ENCODE peak calls at places on chromosomes 16 and 17, in eight cellular contexts. Z, L, E, J, V, C, U and N are unnamed samples.

GRCh38 chr16:75506567-75506966 is 11.3 kb upstream of the CHST6 start:
- ATAC-seq in Z (no peak), L (peak; percentile 88), E (peak; percentile 90), J (peak; percentile 89), V (peak; percentile 79), C (no peak), U (no peak), N (peak; percentile 96)

GRCh38 chr16:11835309-11835708 is 16.0 kb downstream of the RSL1D1 start:
- ATAC-seq in Z (no peak), L (no peak), E (no peak), J (no peak), V (no peak), C (no peak), U (no peak), N (no peak)

GRCh38 chr16:30700491-30700890 is 1.5 kb downstream of the SRCAP start:
- ATAC-seq in Z (no peak), L (no peak), E (no peak), J (no peak), V (no peak), C (no peak), U (no peak), N (no peak)

GRCh38 chr16:50309156-50309526 is 42.8 kb downstream of the ADCY7 start:
- ATAC-seq in Z (no peak), L (peak; percentile 2), E (no peak), J (no peak), V (no peak), C (no peak), U (no peak), N (no peak)

GRCh38 chr16:59030923-59031485 is 296.9 kb upstream of the GOT2 start:
- ATAC-seq in Z (no peak), L (no peak), E (no peak), J (no peak), V (no peak), C (no peak), U (no peak), N (no peak)

GRCh38 chr16:61730997-61731396 is 305.2 kb downstream of the CDH8 start:
- ATAC-seq in Z (no peak), L (no peak), E (no peak), J (no peak), V (no peak), C (no peak), U (no peak), N (no peak)

GRCh38 chr17:58595194-58595792 is 80.9 kb upstream of the MTMR4 start:
- ATAC-seq in Z (no peak), L (no peak), E (no peak), J (no peak), V (no peak), C (no peak), U (no peak), N (no peak)

GRCh38 chr17:45785373-45786193 is 1.5 kb downstream of the CRHR1 start:
- ATAC-seq in Z (no peak), L (peak; percentile 20), E (peak; percentile 16), J (no peak), V (peak; percentile 44), C (no peak), U (no peak), N (no peak)

GRCh38 chr16:68319185-68319908 is 8.5 kb downstream of the PRMT7 start:
- ATAC-seq in Z (peak; percentile 100), L (no peak), E (no peak), J (no peak), V (peak; percentile 45), C (no peak), U (peak; percentile 89), N (no peak)

GRCh38 chr17:76050226-76051070 is 21.9 kb downstream of the SRP68 start:
- ATAC-seq in Z (peak; percentile 54), L (no peak), E (peak; percentile 57), J (no peak), V (peak; percentile 29), C (no peak), U (no peak), N (no peak)

GRCh38 chr17:68200689-68201424 is 47.0 kb upstream of the AMZ2 start:
- ATAC-seq in Z (peak; percentile 47), L (peak; percentile 53), E (peak; percentile 57), J (peak; percentile 71), V (peak; percentile 68), C (peak; percentile 34), U (peak; percentile 43), N (peak; percentile 37)

GRCh38 chr16:8795818-8796217 is 1.6 kb downstream of the TMEM186 start:
- ATAC-seq in Z (no peak), L (no peak), E (no peak), J (no peak), V (no peak), C (no peak), U (no peak), N (no peak)

GRCh38 chr17:29151567-29151966 is 28.6 kb downstream of the MYO18A start:
- ATAC-seq in Z (no peak), L (peak; percentile 17), E (no peak), J (no peak), V (no peak), C (no peak), U (no peak), N (no peak)

GRCh38 chr16:22321340-22322001 is 24.3 kb downstream of the POLR3E start:
- ATAC-seq in Z (peak; percentile 89), L (peak; percentile 68), E (peak; percentile 90), J (peak; percentile 56), V (peak; percentile 81), C (peak; percentile 71), U (peak; percentile 81), N (peak; percentile 77)

GRCh38 chr16:76303637-76304314 is 26.6 kb downstream of the CNTNAP4 start:
- ATAC-seq in Z (no peak), L (no peak), E (no peak), J (no peak), V (no peak), C (no peak), U (no peak), N (no peak)

GRCh38 chr17:43536236-43537088 is 9.7 kb downstream of the ETV4 start:
- ATAC-seq in Z (no peak), L (peak; percentile 83), E (no peak), J (no peak), V (no peak), C (no peak), U (no peak), N (peak; percentile 85)

GRCh38 chr17:70040336-70040735 is 34.7 kb upstream of the KCNJ16 start:
- ATAC-seq in Z (peak; percentile 77), L (peak; percentile 96), E (no peak), J (no peak), V (no peak), C (no peak), U (no peak), N (peak; percentile 75)

GRCh38 chr16:19919142-19919541 is 34.5 kb upstream of the GPRC5B start:
- ATAC-seq in Z (no peak), L (no peak), E (no peak), J (no peak), V (no peak), C (no peak), U (no peak), N (no peak)

GRCh38 chr17:77841742-77842141 is 116.8 kb upstream of the TNRC6C start:
- ATAC-seq in Z (no peak), L (no peak), E (peak; percentile 11), J (peak; percentile 83), V (no peak), C (no peak), U (no peak), N (no peak)

GRCh38 chr17:66171692-66172091 is 20.2 kb downstream of the CEP112 start:
- ATAC-seq in Z (no peak), L (no peak), E (no peak), J (no peak), V (no peak), C (no peak), U (no peak), N (no peak)

GRCh38 chr17:35155246-35155645 is 7.6 kb downstream of the UNC45B start:
- ATAC-seq in Z (no peak), L (no peak), E (no peak), J (no peak), V (no peak), C (no peak), U (no peak), N (no peak)

GRCh38 chr16:19882641-19883040 is 2.0 kb downstream of the GPRC5B start:
- ATAC-seq in Z (no peak), L (no peak), E (no peak), J (no peak), V (no peak), C (no peak), U (no peak), N (no peak)

GRCh38 chr17:12277827-12278226 is 257.1 kb downstream of the MAP2K4 start:
- ATAC-seq in Z (no peak), L (no peak), E (no peak), J (no peak), V (no peak), C (no peak), U (no peak), N (no peak)

GRCh38 chr17:81436294-81436849 is 41.1 kb downstream of the BAHCC1 start:
- ATAC-seq in Z (no peak), L (no peak), E (peak; percentile 59), J (peak; percentile 61), V (peak; percentile 54), C (no peak), U (no peak), N (no peak)

GRCh38 chr17:34318474-34318873 is 761 bp upstream of the CCL8 start:
- ATAC-seq in Z (no peak), L (no peak), E (no peak), J (no peak), V (no peak), C (no peak), U (no peak), N (no peak)

GRCh38 chr17:58525239-58525638 is 10.8 kb upstream of the MTMR4 start:
- ATAC-seq in Z (no peak), L (peak; percentile 85), E (peak; percentile 14), J (no peak), V (peak; percentile 50), C (no peak), U (no peak), N (no peak)

GRCh38 chr17:70159980-70160379 is 9.4 kb upstream of the KCNJ2 start:
- ATAC-seq in Z (no peak), L (peak; percentile 40), E (no peak), J (no peak), V (no peak), C (no peak), U (no peak), N (no peak)

GRCh38 chr17:40056379-40057005 is 2.3 kb upstream of the MED24 start:
- ATAC-seq in Z (no peak), L (no peak), E (no peak), J (no peak), V (no peak), C (no peak), U (no peak), N (no peak)

GRCh38 chr17:81831563-81831956 is 1.5 kb downstream of the MCRIP1 start:
- ATAC-seq in Z (peak; percentile 11), L (no peak), E (no peak), J (no peak), V (no peak), C (no peak), U (peak; percentile 1), N (no peak)

GRCh38 chr16:89142474-89143197 is 28.9 kb upstream of the CDH15 start:
- ATAC-seq in Z (no peak), L (peak; percentile 6), E (peak; percentile 74), J (no peak), V (no peak), C (no peak), U (no peak), N (peak; percentile 51)

GRCh38 chr17:50611639-50612038 is 23.0 kb upstream of the ABCC3 start:
- ATAC-seq in Z (no peak), L (no peak), E (peak; percentile 22), J (no peak), V (no peak), C (no peak), U (no peak), N (no peak)

GRCh38 chr17:39633570-39634183 is 3.3 kb upstream of the STARD3 start:
- ATAC-seq in Z (no peak), L (no peak), E (no peak), J (no peak), V (no peak), C (no peak), U (no peak), N (no peak)